ENCODE peak calls at places on chromosomes 7 and 10, in ten cellular contexts. V is HS-5; W is left colon; Y is anterior cingulate cortex; F is activated CD8-positive, alpha-beta memory T cell treated with anti-CD3 and anti-CD28 coated beads for 48 hours; M is psoas muscle; D is stimulated activated CD8-positive, alpha-beta memory T cell treated with anti-CD3 and anti-CD28 coated beads, Interleukin-15, amount 100 ng/mL, for 4 hours; I is GM19239; G is C1 segment of cervical spinal cord; Q is hepatic stellate cell. H is an unnamed sample.

GRCh38 chr7:69756235-69756634 is 158.0 kb downstream of the AUTS2 start:
- DNase-seq in V (no peak), W (no peak), Y (no peak), F (no peak), M (no peak), D (no peak), I (no peak), G (no peak), Q (no peak), H (no peak)

GRCh38 chr10:69684020-69684980 is 54.3 kb downstream of the FAM241B start:
- DNase-seq in V (no peak), W (peak), Y (no peak), F (no peak), M (no peak), D (no peak), I (no peak), G (no peak), Q (peak), H (no peak)

GRCh38 chr10:108014902-108015177 is 850.3 kb upstream of the SORCS1 start:
- DNase-seq in V (no peak), W (no peak), Y (no peak), F (no peak), M (no peak), D (no peak), I (no peak), G (no peak), Q (no peak), H (no peak)

GRCh38 chr7:144834516-144835165 is 1.2 kb downstream of the TPK1 start:
- DNase-seq in V (no peak), W (no peak), Y (peak), F (no peak), M (no peak), D (no peak), I (no peak), G (peak), Q (peak), H (peak)

GRCh38 chr10:47047577-47048532 is 136.6 kb downstream of the PTPN20 start:
- DNase-seq in V (no peak), W (peak), Y (peak), F (peak), M (peak), D (peak), I (peak), G (no peak), Q (peak), H (peak)

GRCh38 chr10:86687750-86688149 is 19.4 kb downstream of the LDB3 start:
- DNase-seq in V (no peak), W (no peak), Y (no peak), F (no peak), M (no peak), D (no peak), I (no peak), G (no peak), Q (peak), H (no peak)

GRCh38 chr10:42961776-42962119 is 115.1 kb upstream of the RET start:
- DNase-seq in V (no peak), W (peak), Y (no peak), F (no peak), M (no peak), D (no peak), I (no peak), G (no peak), Q (no peak), H (peak)

GRCh38 chr10:3780766-3781457 is 4.1 kb downstream of the KLF6 start:
- DNase-seq in V (no peak), W (no peak), Y (no peak), F (no peak), M (no peak), D (no peak), I (no peak), G (no peak), Q (peak), H (no peak)

H was measured in activated CD8-positive, alpha-beta T cell treated with anti-CD3 and anti-CD28 coated beads, Interleukin-2, amount 10 ng/mL, durations not matched to agents 7 days and 5 days.